ENCODE peak calls at places on chromosomes 11 and 22, in four cellular contexts. W is nucleus accumbens, M is epithelial cell of proximal tubule, K is NCI-H1105. E is an unnamed sample.

GRCh38 chr11:61679893-61680621 is at the start of gene DAGLA:
- DNase-seq in M (no peak), W (peak; percentile 84), K (peak; percentile 69), E (peak; percentile 83)

GRCh38 chr22:17773606-17774205 is 563 bp downstream of the BID start:
- DNase-seq in W (peak; percentile 62), K (peak; percentile 67), M (no peak), E (no peak)

GRCh38 chr11:63920870-63921417 is 4.0 kb upstream of the RCOR2 start:
- DNase-seq in M (no peak), W (no peak), K (no peak), E (no peak)

GRCh38 chr11:707817-708420 is 1.9 kb downstream of the EPS8L2 start:
- DNase-seq in M (no peak), K (no peak), W (no peak), E (no peak)

GRCh38 chr11:3120071-3120792 is 44.9 kb downstream of the OSBPL5 start:
- DNase-seq in K (no peak), W (no peak), M (no peak), E (no peak)

GRCh38 chr11:35943761-35944502 is at the start of gene LDLRAD3:
- DNase-seq in M (no peak), W (peak; percentile 69), K (peak; percentile 56), E (peak; percentile 85)

GRCh38 chr11:65183201-65183891 is 1.6 kb downstream of the CAPN1 start:
- DNase-seq in M (no peak), W (no peak), K (no peak), E (no peak)

GRCh38 chr11:65378208-65378927 is 4.1 kb downstream of the SLC25A45 start:
- DNase-seq in K (no peak), M (no peak), W (peak; percentile 20), E (peak; percentile 47)

GRCh38 chr11:132278801-132279574 is 908.6 kb downstream of the NTM start:
- DNase-seq in K (peak; percentile 34), W (no peak), M (no peak), E (no peak)

GRCh38 chr11:64003807-64004589 is 17.8 kb downstream of the OTUB1 start:
- DNase-seq in K (no peak), W (no peak), M (peak; percentile 42), E (no peak)

GRCh38 chr11:127627629-127628462 is 627.3 kb upstream of the KIRREL3 start:
- DNase-seq in M (no peak), K (peak; percentile 99), W (no peak), E (no peak)

GRCh38 chr22:24389680-24390079 is 37.7 kb upstream of the ADORA2A start:
- DNase-seq in W (no peak), M (no peak), K (no peak), E (no peak)

GRCh38 chr22:35467788-35468187 is 67.8 kb downstream of the MCM5 start:
- DNase-seq in K (no peak), W (peak; percentile 72), M (no peak), E (peak; percentile 77)

GRCh38 chr11:78802058-78802633 is 227.5 kb upstream of the NARS2 start:
- DNase-seq in W (no peak), K (no peak), M (no peak), E (no peak)

GRCh38 chr11:46722566-46723358 is 3.7 kb downstream of the F2 start:
- DNase-seq in M (no peak), W (no peak), K (no peak), E (no peak)

GRCh38 chr11:8871283-8871775 is 39.7 kb upstream of the AKIP1 start:
- DNase-seq in W (peak; percentile 46), M (no peak), K (no peak), E (peak; percentile 54)

GRCh38 chr22:46754110-46754799 is 8.2 kb upstream of the TBC1D22A start:
- DNase-seq in M (peak; percentile 58), W (no peak), K (no peak), E (no peak)

GRCh38 chr11:36342327-36342726 is 46.2 kb downstream of the PRR5L start:
- DNase-seq in W (no peak), M (no peak), K (no peak), E (no peak)

GRCh38 chr11:20731676-20732075 is 62.3 kb downstream of the NELL1 start:
- DNase-seq in W (no peak), K (no peak), M (no peak), E (no peak)

GRCh38 chr11:71263391-71263790 is 11.0 kb upstream of the SHANK2 start:
- DNase-seq in K (no peak), W (no peak), M (no peak), E (no peak)

GRCh38 chr22:22939537-22940368 is 52.1 kb downstream of the IGLL5 start:
- DNase-seq in K (no peak), W (no peak), M (no peak), E (no peak)

GRCh38 chr11:100632970-100633452 is 54.1 kb upstream of the ARHGAP42 start:
- DNase-seq in M (no peak), W (peak; percentile 40), K (peak; percentile 9), E (peak; percentile 17)

GRCh38 chr11:107493117-107493516 is 35.5 kb upstream of the CWF19L2 start:
- DNase-seq in W (peak; percentile 14), M (peak; percentile 55), K (no peak), E (no peak)

GRCh38 chr11:64758330-64759079 is 1.3 kb downstream of the PYGM start:
- DNase-seq in K (no peak), W (no peak), M (no peak), E (no peak)

GRCh38 chr22:31081963-31082605 is 966 bp downstream of the SMTN start:
- DNase-seq in W (no peak), K (no peak), M (no peak), E (no peak)

GRCh38 chr11:60871378-60872061 is 4.2 kb downstream of the ZP1 start:
- DNase-seq in M (no peak), W (no peak), K (no peak), E (no peak)

GRCh38 chr22:35883028-35883620 is 145.5 kb downstream of the RBFOX2 start:
- DNase-seq in W (no peak), K (no peak), M (no peak), E (no peak)

GRCh38 chr11:3158131-3158591 is 6.9 kb downstream of the OSBPL5 start:
- DNase-seq in W (no peak), M (no peak), K (no peak), E (no peak)

GRCh38 chr11:30853470-30853869 is 267.3 kb upstream of the MPPED2 start:
- DNase-seq in K (no peak), M (no peak), W (no peak), E (no peak)

GRCh38 chr22:24816841-24817240 is 10.8 kb downstream of the SGSM1 start:
- DNase-seq in M (no peak), W (no peak), K (no peak), E (no peak)

GRCh38 chr11:132941024-132941646 is 591.2 kb downstream of the OPCML start:
- DNase-seq in M (no peak), K (peak; percentile 54), W (peak; percentile 66), E (peak; percentile 55)

GRCh38 chr11:20160425-20161229 is at the start of gene DBX1:
- DNase-seq in M (no peak), W (no peak), K (no peak), E (no peak)

GRCh38 chr11:78796956-78797355 is 222.3 kb upstream of the NARS2 start:
- DNase-seq in K (no peak), W (no peak), M (no peak), E (no peak)

GRCh38 chr22:49616356-49617231 is 211.1 kb downstream of the BRD1 start:
- DNase-seq in K (no peak), M (no peak), W (no peak), E (peak; percentile 2)

GRCh38 chr22:38504731-38505594 is 1.1 kb downstream of the DDX17 start:
- DNase-seq in K (peak; percentile 10), M (no peak), W (peak; percentile 9), E (no peak)

GRCh38 chr22:46119093-46119728 is 31.1 kb upstream of the PPARA start:
- DNase-seq in W (no peak), K (no peak), M (no peak), E (no peak)

GRCh38 chr11:15770798-15771414 is 585.4 kb downstream of the SOX6 start:
- DNase-seq in K (peak; percentile 19), M (no peak), W (peak; percentile 58), E (peak; percentile 9)

GRCh38 chr11:120814531-120815259 is 209.2 kb upstream of the TBCEL start:
- DNase-seq in W (no peak), K (no peak), M (no peak), E (no peak)

GRCh38 chr22:36816635-36817428 is at the start of gene PVALB:
- DNase-seq in M (no peak), W (no peak), K (peak; percentile 40), E (peak; percentile 8)